ENCODE peak calls at places on chromosomes 5 and 9, in eight cellular contexts. M, Y, L, U, E, H, I and R are unnamed samples.

GRCh38 chr5:136285501-136285900 is 79.8 kb downstream of the TRPC7 start:
- DNase-seq in I (no peak), U (no peak), Y (no peak), M (no peak), E (peak; percentile 39), L (peak; percentile 68), H (no peak), R (no peak)

GRCh38 chr9:133522073-133522910 is 2.5 kb downstream of the MYMK start:
- DNase-seq in I (no peak), Y (no peak), E (no peak), M (no peak), U (no peak), L (no peak), H (no peak), R (no peak)

GRCh38 chr5:77224672-77225355 is 14.3 kb downstream of the PDE8B start:
- DNase-seq in I (no peak), H (peak; percentile 18), L (peak; percentile 93), E (no peak), U (no peak), M (no peak), Y (peak; percentile 64), R (no peak)

GRCh38 chr5:143308726-143309125 is 94.8 kb downstream of the NR3C1 start:
- DNase-seq in Y (no peak), I (no peak), E (no peak), U (no peak), M (no peak), L (peak; percentile 33), H (no peak), R (no peak)

GRCh38 chr5:93607367-93608258 is 24.6 kb downstream of the NR2F1 start:
- DNase-seq in E (no peak), H (no peak), U (peak; percentile 33), L (peak; percentile 78), M (no peak), I (no peak), Y (peak; percentile 89), R (peak; percentile 76)

GRCh38 chr9:74865177-74865576 is 22.5 kb downstream of the TRPM6 start:
- DNase-seq in U (no peak), M (no peak), L (no peak), I (no peak), Y (no peak), H (no peak), E (no peak), R (no peak)

GRCh38 chr5:128252794-128253193 is 169.2 kb downstream of the SLC12A2 start:
- DNase-seq in I (no peak), M (no peak), Y (peak; percentile 23), L (peak; percentile 60), E (no peak), H (no peak), U (no peak), R (no peak)

GRCh38 chr5:73363911-73364730 is 84.5 kb downstream of the FOXD1 start:
- DNase-seq in E (no peak), Y (peak; percentile 63), U (no peak), M (no peak), H (no peak), L (peak; percentile 80), I (no peak), R (no peak)

GRCh38 chr9:22040760-22041159 is 31.7 kb upstream of the CDKN2B start:
- DNase-seq in Y (peak; percentile 77), H (no peak), E (no peak), M (no peak), I (no peak), U (no peak), L (peak; percentile 70), R (no peak)

GRCh38 chr9:107242073-107243063 is 40.7 kb upstream of the RAD23B start:
- DNase-seq in U (no peak), I (no peak), Y (peak; percentile 33), M (peak; percentile 57), H (no peak), E (no peak), L (peak; percentile 39), R (no peak)

GRCh38 chr5:132499440-132500243 is 9.1 kb upstream of the IRF1 start:
- DNase-seq in L (peak; percentile 11), E (no peak), H (no peak), U (peak; percentile 1), M (no peak), Y (no peak), I (no peak), R (no peak)

GRCh38 chr9:84373975-84374374 is 33.4 kb upstream of the SLC28A3 start:
- DNase-seq in U (no peak), E (no peak), M (no peak), I (no peak), L (no peak), H (no peak), Y (no peak), R (no peak)

GRCh38 chr9:92163276-92163675 is 48.1 kb upstream of the SPTLC1 start:
- DNase-seq in I (no peak), E (no peak), M (no peak), Y (no peak), H (no peak), L (no peak), U (no peak), R (no peak)

GRCh38 chr5:154755361-154756202 is at the start of gene LARP1:
- DNase-seq in M (no peak), Y (no peak), I (peak; percentile 63), E (peak; percentile 36), L (no peak), U (no peak), H (no peak), R (peak; percentile 64)

GRCh38 chr5:53169933-53170332 is 60.4 kb upstream of the MOCS2 start:
- DNase-seq in H (no peak), I (no peak), E (no peak), L (no peak), Y (no peak), M (no peak), U (no peak), R (no peak)

GRCh38 chr9:4734150-4734549 is 6.9 kb downstream of the AK3 start:
- DNase-seq in E (no peak), H (no peak), Y (no peak), U (no peak), I (no peak), M (no peak), L (no peak), R (no peak)

GRCh38 chr5:172044631-172045314 is 38.3 kb upstream of the FBXW11 start:
- DNase-seq in I (no peak), Y (no peak), L (no peak), E (no peak), U (no peak), M (no peak), H (no peak), R (no peak)

GRCh38 chr5:135472141-135472540 is 20.0 kb upstream of the TIFAB start:
- DNase-seq in L (no peak), M (no peak), E (no peak), Y (no peak), I (no peak), H (no peak), U (no peak), R (no peak)

GRCh38 chr5:143672806-143673205 is 139.2 kb upstream of the HMHB1 start:
- DNase-seq in M (no peak), L (no peak), U (no peak), Y (no peak), E (no peak), I (no peak), H (no peak), R (no peak)

GRCh38 chr5:1836176-1836890 is 35.1 kb downstream of the NDUFS6 start:
- DNase-seq in U (no peak), I (no peak), L (no peak), E (no peak), M (no peak), Y (no peak), H (no peak), R (no peak)

GRCh38 chr5:125560476-125561225 is 814.2 kb upstream of the ZNF608 start:
- DNase-seq in I (no peak), E (no peak), M (no peak), L (peak; percentile 28), H (no peak), U (no peak), Y (peak; percentile 35), R (no peak)

GRCh38 chr9:34989946-34990635 is 546 bp downstream of the DNAJB5 start:
- DNase-seq in M (peak; percentile 53), E (peak; percentile 62), Y (peak; percentile 65), I (peak; percentile 69), L (peak; percentile 80), H (no peak), U (peak; percentile 68), R (peak; percentile 64)

GRCh38 chr5:116144103-116144502 is 59.3 kb downstream of the COMMD10 start:
- DNase-seq in M (no peak), E (no peak), U (no peak), I (no peak), L (peak; percentile 33), Y (no peak), H (no peak), R (no peak)

GRCh38 chr5:150619359-150620230 is 20.9 kb upstream of the SYNPO start:
- DNase-seq in Y (peak; percentile 36), M (no peak), U (no peak), E (no peak), I (no peak), H (no peak), L (no peak), R (no peak)

GRCh38 chr9:33464045-33464636 is 9.6 kb downstream of the NOL6 start:
- DNase-seq in I (peak; percentile 28), U (no peak), Y (no peak), H (no peak), L (no peak), M (no peak), E (no peak), R (no peak)

GRCh38 chr5:106435185-106435584 is 1235.6 kb downstream of the EFNA5 start:
- DNase-seq in H (no peak), U (no peak), M (no peak), I (no peak), E (no peak), Y (no peak), L (no peak), R (no peak)

GRCh38 chr5:1314564-1314982 is 19.7 kb upstream of the TERT start:
- DNase-seq in U (no peak), E (no peak), I (peak; percentile 43), L (no peak), H (no peak), Y (no peak), M (no peak), R (no peak)

GRCh38 chr9:122030357-122030756 is 62.8 kb downstream of the TTLL11 start:
- DNase-seq in U (no peak), E (no peak), L (no peak), H (no peak), Y (no peak), M (no peak), I (no peak), R (no peak)

GRCh38 chr9:33263131-33263935 is 1.2 kb downstream of the BAG1 start:
- DNase-seq in Y (peak; percentile 21), L (peak; percentile 63), H (no peak), U (no peak), M (peak; percentile 16), I (no peak), E (peak; percentile 35), R (peak; percentile 42)

GRCh38 chr9:65444943-65445342 is 159.9 kb upstream of the FOXD4L5 start:
- DNase-seq in U (no peak), L (no peak), H (no peak), I (no peak), M (no peak), E (no peak), Y (no peak), R (no peak)